ENCODE peak calls at places on chromosome 11, in six cellular contexts. S is Peyer's patch, T is tibial nerve, W is cardiac muscle cell, C is stomach, E is type B pancreatic cell. Q is an unnamed sample.

GRCh38 chr11:67530282-67530592 is 7.0 kb upstream of the CABP2 start:
- DNase-seq in S (no peak), T (no peak), W (no peak), C (no peak), E (no peak), Q (peak; percentile 12)

GRCh38 chr11:126363706-126364245 is 8.3 kb downstream of the ST3GAL4 start:
- DNase-seq in S (no peak), T (no peak), W (no peak), C (no peak), E (no peak), Q (no peak)

GRCh38 chr11:35943761-35944502 is at the start of gene LDLRAD3:
- DNase-seq in S (peak; percentile 20), T (peak; percentile 61), W (peak; percentile 93), C (peak; percentile 70), E (peak; percentile 86), Q (peak; percentile 87)

GRCh38 chr11:66728760-66729385 is at the start of gene SPTBN2:
- DNase-seq in S (no peak), T (no peak), W (peak; percentile 22), C (no peak), E (no peak), Q (no peak)

GRCh38 chr11:28674432-28675076 is 566.4 kb downstream of the METTL15 start:
- DNase-seq in S (no peak), T (no peak), W (peak; percentile 57), C (no peak), E (no peak), Q (no peak)

GRCh38 chr11:25734592-25735211 is 597.2 kb upstream of the ANO3 start:
- DNase-seq in S (no peak), T (no peak), W (peak; percentile 42), C (no peak), E (no peak), Q (no peak)

GRCh38 chr11:120945042-120945441 is 78.9 kb upstream of the TBCEL start:
- DNase-seq in S (no peak), T (no peak), W (no peak), C (no peak), E (no peak), Q (no peak)

GRCh38 chr11:6618117-6619020 is 853 bp downstream of the TPP1 start:
- DNase-seq in S (peak; percentile 82), T (peak; percentile 40), W (peak; percentile 89), C (peak; percentile 49), E (no peak), Q (no peak)

GRCh38 chr11:100932474-100933100 is 197.0 kb downstream of the PGR start:
- DNase-seq in S (no peak), T (no peak), W (peak; percentile 58), C (no peak), E (no peak), Q (peak; percentile 19)

GRCh38 chr11:1031121-1031899 is 5.2 kb downstream of the MUC6 start:
- DNase-seq in S (no peak), T (no peak), W (no peak), C (no peak), E (no peak), Q (no peak)

GRCh38 chr11:106520146-106520912 is 442.9 kb downstream of the AASDHPPT start:
- DNase-seq in S (no peak), T (no peak), W (peak; percentile 28), C (no peak), E (no peak), Q (no peak)

GRCh38 chr11:34249439-34250073 is 108.3 kb downstream of the ABTB2 start:
- DNase-seq in S (no peak), T (peak; percentile 17), W (no peak), C (no peak), E (no peak), Q (no peak)

GRCh38 chr11:45859661-45860140 is 12.4 kb downstream of the CRY2 start:
- DNase-seq in S (peak; percentile 37), T (peak; percentile 80), W (peak; percentile 99), C (peak; percentile 95), E (no peak), Q (no peak)

GRCh38 chr11:58739725-58740430 is 8.1 kb upstream of the GLYAT start:
- DNase-seq in S (no peak), T (no peak), W (no peak), C (no peak), E (no peak), Q (no peak)

GRCh38 chr11:120390585-120390922 is 54.3 kb downstream of the ARHGEF12 start:
- DNase-seq in S (no peak), T (no peak), W (no peak), C (no peak), E (no peak), Q (no peak)

GRCh38 chr11:112961146-112961668 is at the start of gene NCAM1:
- DNase-seq in S (peak; percentile 28), T (peak; percentile 12), W (peak; percentile 90), C (peak; percentile 67), E (peak; percentile 94), Q (peak; percentile 28)

GRCh38 chr11:118636569-118637290 is 29.3 kb downstream of the PHLDB1 start:
- DNase-seq in S (no peak), T (no peak), W (no peak), C (no peak), E (no peak), Q (no peak)

GRCh38 chr11:91489989-91490388 is 734.6 kb upstream of the FAT3 start:
- DNase-seq in S (no peak), T (no peak), W (no peak), C (no peak), E (no peak), Q (no peak)

GRCh38 chr11:57213282-57214086 is 23.6 kb downstream of the APLNR start:
- DNase-seq in S (no peak), T (no peak), W (peak; percentile 61), C (no peak), E (no peak), Q (no peak)

GRCh38 chr11:67031791-67032561 is 9.0 kb downstream of the SYT12 start:
- DNase-seq in S (no peak), T (no peak), W (no peak), C (no peak), E (no peak), Q (no peak)

GRCh38 chr11:27754035-27755017 is 54.1 kb upstream of the BDNF start:
- DNase-seq in S (no peak), T (no peak), W (peak; percentile 32), C (no peak), E (no peak), Q (no peak)

GRCh38 chr11:118872403-118872821 is 11.3 kb upstream of the CXCR5 start:
- DNase-seq in S (peak; percentile 82), T (no peak), W (no peak), C (no peak), E (no peak), Q (no peak)

GRCh38 chr11:6357222-6357621 is 33.1 kb upstream of the SMPD1 start:
- DNase-seq in S (no peak), T (peak; percentile 21), W (peak; percentile 90), C (no peak), E (no peak), Q (no peak)

GRCh38 chr11:112097734-112098528 is 11.3 kb downstream of the SDHD start:
- DNase-seq in S (no peak), T (no peak), W (no peak), C (no peak), E (no peak), Q (no peak)

GRCh38 chr11:92759571-92760214 is 209.8 kb upstream of the MTNR1B start:
- DNase-seq in S (no peak), T (no peak), W (no peak), C (no peak), E (no peak), Q (no peak)

GRCh38 chr11:71191201-71191600 is 61.2 kb downstream of the SHANK2 start:
- DNase-seq in S (no peak), T (no peak), W (no peak), C (no peak), E (no peak), Q (no peak)

GRCh38 chr11:125883375-125883774 is 4.1 kb upstream of the HYLS1 start:
- DNase-seq in S (no peak), T (no peak), W (no peak), C (peak; percentile 52), E (no peak), Q (no peak)

GRCh38 chr11:1194977-1195689 is 27.7 kb upstream of the MUC5B start:
- DNase-seq in S (no peak), T (no peak), W (no peak), C (peak; percentile 26), E (peak; percentile 63), Q (no peak)

GRCh38 chr11:60830478-60831142 is 11.3 kb upstream of the CCDC86 start:
- DNase-seq in S (no peak), T (no peak), W (no peak), C (no peak), E (no peak), Q (no peak)

GRCh38 chr11:48210052-48210451 is 6.6 kb upstream of the OR4B1 start:
- DNase-seq in S (no peak), T (no peak), W (peak; percentile 0), C (no peak), E (no peak), Q (no peak)
- TF ChIP-seq CTCF in S (no peak), T (no peak), W (no peak), C (no peak), E (peak; percentile 35), Q (no peak)

GRCh38 chr11:80320765-80321164 is 879.9 kb upstream of the TENM4 start:
- DNase-seq in S (no peak), T (no peak), W (no peak), C (no peak), E (no peak), Q (no peak)
- TF ChIP-seq CTCF in S (no peak), T (no peak), W (no peak), C (no peak), E (peak; percentile 45), Q (peak; percentile 6)

GRCh38 chr11:2298795-2299747 is 2.6 kb downstream of the C11orf21 start:
- DNase-seq in S (peak; percentile 17), T (peak; percentile 4), W (peak; percentile 22), C (peak; percentile 48), E (peak; percentile 72), Q (peak; percentile 57)
- TF ChIP-seq CTCF in S (peak; percentile 46), T (peak; percentile 26), W (peak; percentile 24), C (peak; percentile 41), E (peak; percentile 55), Q (peak; percentile 40)

GRCh38 chr11:43898574-43898973 is 17.9 kb downstream of the ALKBH3 start:
- DNase-seq in S (no peak), T (no peak), W (no peak), C (no peak), E (no peak), Q (no peak)

GRCh38 chr11:43895601-43896000 is 15.0 kb downstream of the ALKBH3 start:
- DNase-seq in S (no peak), T (no peak), W (no peak), C (no peak), E (no peak), Q (no peak)

GRCh38 chr11:43903086-43903485 is 22.5 kb downstream of the ALKBH3 start:
- DNase-seq in S (no peak), T (no peak), W (no peak), C (no peak), E (no peak), Q (no peak)

GRCh38 chr11:43894546-43894945 is 13.9 kb downstream of the ALKBH3 start:
- DNase-seq in S (no peak), T (no peak), W (no peak), C (no peak), E (no peak), Q (no peak)

DNA sequence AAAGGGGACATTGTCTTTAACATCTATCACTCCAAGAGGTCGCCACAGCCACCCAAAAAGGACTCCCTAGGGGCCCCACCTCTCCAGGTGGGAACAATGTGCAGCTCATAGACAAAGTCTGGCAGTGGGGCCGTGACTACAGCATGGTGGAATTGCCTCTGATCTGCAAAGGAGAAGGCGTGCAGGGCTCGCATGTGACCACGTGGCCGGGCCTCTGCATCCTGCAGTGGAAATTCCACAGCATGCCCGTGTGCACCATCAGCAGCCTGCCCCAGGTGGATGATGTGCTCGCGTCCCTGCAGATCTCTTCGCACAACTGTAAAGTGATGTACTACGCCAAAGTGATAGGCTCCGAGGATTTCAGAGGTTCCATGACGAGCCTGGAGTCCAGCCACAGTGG is 18.5 kb downstream of the ALKBH3 start:
- DNase-seq in S (no peak), T (no peak), W (no peak), C (no peak), E (no peak), Q (no peak)
- TF ChIP-seq CTCF in S (no peak), T (no peak), W (no peak), C (no peak), E (no peak), Q (no peak)